ENCODE peak calls at places on chromosome 1, in six cellular contexts. One of them, this sample, is unnamed.

GRCh38 chr1:233394860-233395717 is 67.6 kb downstream of the MAP3K21 start:
- DNase-seq in NCI-H2029 treated with DMSO at 0.1 percent for 48 hours: peak
- DNase-seq in HCEC 1CT: peak
- DNase-seq in astrocyte: peak
- DNase-seq in astrocyte of the cerebellum: peak
- DNase-seq in mesothelial cell of epicardium: no peak
- DNase-seq in this sample: peak

GRCh38 chr1:118535901-118536300 is 350.9 kb upstream of the SPAG17 start:
- DNase-seq in NCI-H2029 treated with DMSO at 0.1 percent for 48 hours: peak
- DNase-seq in HCEC 1CT: no peak
- DNase-seq in astrocyte: no peak
- DNase-seq in astrocyte of the cerebellum: no peak
- DNase-seq in mesothelial cell of epicardium: no peak
- DNase-seq in this sample: no peak

GRCh38 chr1:53153752-53154151 is 11.3 kb upstream of the SLC1A7 start:
- DNase-seq in NCI-H2029 treated with DMSO at 0.1 percent for 48 hours: no peak
- DNase-seq in HCEC 1CT: no peak
- DNase-seq in astrocyte: no peak
- DNase-seq in astrocyte of the cerebellum: no peak
- DNase-seq in mesothelial cell of epicardium: no peak
- DNase-seq in this sample: no peak

GRCh38 chr1:199616947-199617346 is 410.6 kb upstream of the NR5A2 start:
- DNase-seq in NCI-H2029 treated with DMSO at 0.1 percent for 48 hours: no peak
- DNase-seq in HCEC 1CT: no peak
- DNase-seq in astrocyte: peak
- DNase-seq in astrocyte of the cerebellum: peak
- DNase-seq in mesothelial cell of epicardium: no peak
- DNase-seq in this sample: no peak

GRCh38 chr1:64183985-64184440 is 19.4 kb upstream of the UBE2U start:
- DNase-seq in NCI-H2029 treated with DMSO at 0.1 percent for 48 hours: peak
- DNase-seq in HCEC 1CT: peak
- DNase-seq in astrocyte: peak
- DNase-seq in astrocyte of the cerebellum: no peak
- DNase-seq in mesothelial cell of epicardium: no peak
- DNase-seq in this sample: peak

GRCh38 chr1:185666582-185666981 is 67.6 kb upstream of the HMCN1 start:
- DNase-seq in NCI-H2029 treated with DMSO at 0.1 percent for 48 hours: no peak
- DNase-seq in HCEC 1CT: no peak
- DNase-seq in astrocyte: no peak
- DNase-seq in astrocyte of the cerebellum: no peak
- DNase-seq in mesothelial cell of epicardium: no peak
- DNase-seq in this sample: no peak

GRCh38 chr1:172498858-172499257 is 34.1 kb upstream of the SUCO start:
- DNase-seq in NCI-H2029 treated with DMSO at 0.1 percent for 48 hours: no peak
- DNase-seq in HCEC 1CT: no peak
- DNase-seq in astrocyte: no peak
- DNase-seq in astrocyte of the cerebellum: no peak
- DNase-seq in mesothelial cell of epicardium: no peak
- DNase-seq in this sample: no peak

GRCh38 chr1:108808438-108808837 is 48.5 kb downstream of the AKNAD1 start:
- DNase-seq in NCI-H2029 treated with DMSO at 0.1 percent for 48 hours: no peak
- DNase-seq in HCEC 1CT: no peak
- DNase-seq in astrocyte: no peak
- DNase-seq in astrocyte of the cerebellum: no peak
- DNase-seq in mesothelial cell of epicardium: no peak
- DNase-seq in this sample: no peak

GRCh38 chr1:35637401-35637809 is 3.9 kb downstream of the PSMB2 start:
- DNase-seq in NCI-H2029 treated with DMSO at 0.1 percent for 48 hours: peak
- DNase-seq in HCEC 1CT: peak
- DNase-seq in astrocyte: peak
- DNase-seq in astrocyte of the cerebellum: peak
- DNase-seq in mesothelial cell of epicardium: no peak
- DNase-seq in this sample: peak

GRCh38 chr1:104780470-104781078 is 1030.9 kb downstream of the AMY1C start:
- DNase-seq in NCI-H2029 treated with DMSO at 0.1 percent for 48 hours: peak
- DNase-seq in HCEC 1CT: no peak
- DNase-seq in astrocyte: peak
- DNase-seq in astrocyte of the cerebellum: peak
- DNase-seq in mesothelial cell of epicardium: no peak
- DNase-seq in this sample: peak

GRCh38 chr1:207867136-207868081 is 43.5 kb downstream of the CD34 start:
- DNase-seq in NCI-H2029 treated with DMSO at 0.1 percent for 48 hours: no peak
- DNase-seq in HCEC 1CT: no peak
- DNase-seq in astrocyte: no peak
- DNase-seq in astrocyte of the cerebellum: no peak
- DNase-seq in mesothelial cell of epicardium: no peak
- DNase-seq in this sample: no peak

This sample was measured in RKO.